ENCODE peak calls at places on chromosomes 16 and 17, in six cellular contexts. R is BE2C; F is esophagus squamous epithelium; I is CD8-positive, alpha-beta T cell; P is sigmoid colon; T is body of pancreas. S is an unnamed sample. For H3K4me1, the result is how much of the 10 kb centered on the place peaks cover.

GRCh38 chr17:21235921-21236320 is 17.3 kb downstream of the NATD1 start:
- DNase-seq in R (no peak), F (no peak), I (no peak), P (no peak), T (no peak), S (no peak)

GRCh38 chr16:51057969-51058337 is 93.1 kb downstream of the SALL1 start:
- DNase-seq in R (no peak), F (no peak), I (no peak), P (no peak), T (no peak), S (no peak)

GRCh38 chr16:85400305-85401205 is 212.6 kb upstream of the GSE1 start:
- DNase-seq in R (no peak), F (no peak), I (no peak), P (peak), T (no peak), S (no peak)

GRCh38 chr17:75155191-75155601 is 884 bp upstream of the JPT1 start:
- DNase-seq in R (no peak), F (no peak), I (no peak), P (no peak), T (no peak), S (no peak)

GRCh38 chr17:45293413-45294211 is 23.2 kb downstream of the MAP3K14 start:
- DNase-seq in R (peak), F (no peak), I (no peak), P (peak), T (peak), S (peak)

GRCh38 chr17:56431736-56432135 is 161.8 kb upstream of the NOG start:
- DNase-seq in R (no peak), F (no peak), I (no peak), P (no peak), T (no peak), S (no peak)

GRCh38 chr17:80195671-80196529 is 24.2 kb downstream of the SGSH start:
- DNase-seq in R (no peak), F (no peak), I (peak), P (no peak), T (no peak), S (no peak)

GRCh38 chr16:53989597-53989996 is 285.6 kb downstream of the FTO start:
- DNase-seq in R (no peak), F (no peak), I (no peak), P (no peak), T (no peak), S (no peak)

GRCh38 chr16:27717726-27718125 is 167.8 kb downstream of the KATNIP start:
- DNase-seq in R (no peak), F (no peak), I (no peak), P (peak), T (no peak), S (no peak)

GRCh38 chr17:3471599-3471998 is at the start of gene SPATA22:
- DNase-seq in R (no peak), F (no peak), I (no peak), P (no peak), T (no peak), S (no peak)

GRCh38 chr16:82935781-82936180 is 309.0 kb downstream of the CDH13 start:
- DNase-seq in R (no peak), F (no peak), I (no peak), P (no peak), T (no peak), S (no peak)

GRCh38 chr16:69406780-69407331 is 17.6 kb upstream of the CYB5B start:
- DNase-seq in R (peak), F (no peak), I (no peak), P (no peak), T (no peak), S (no peak)

GRCh38 chr16:27463741-27464662 is 62.0 kb downstream of the IL21R start:
- DNase-seq in R (no peak), F (no peak), I (peak), P (no peak), T (no peak), S (no peak)

GRCh38 chr17:68349157-68349556 is 57.9 kb downstream of the ARSG start:
- DNase-seq in R (no peak), F (no peak), I (no peak), P (no peak), T (no peak), S (no peak)

GRCh38 chr17:12664252-12664651 is 1.4 kb upstream of the MYOCD start:
- DNase-seq in R (no peak), F (no peak), I (no peak), P (no peak), T (no peak), S (no peak)

GRCh38 chr17:49570540-49571242 is 5.0 kb upstream of the NXPH3 start:
- DNase-seq in R (no peak), F (no peak), I (no peak), P (no peak), T (no peak), S (no peak)

GRCh38 chr17:69492410-69493071 is 78.0 kb downstream of the MAP2K6 start:
- DNase-seq in R (no peak), F (no peak), I (no peak), P (no peak), T (no peak), S (no peak)

GRCh38 chr16:24851700-24852099 is 5.9 kb downstream of the SLC5A11 start:
- DNase-seq in R (no peak), F (no peak), I (no peak), P (no peak), T (no peak), S (no peak)

GRCh38 chr16:86768231-86768791 is 190.0 kb downstream of the FOXL1 start:
- DNase-seq in R (no peak), F (no peak), I (no peak), P (no peak), T (no peak), S (no peak)

GRCh38 chr16:56734429-56734828 is 4.5 kb downstream of the NUP93 start:
- DNase-seq in R (no peak), F (no peak), I (no peak), P (no peak), T (no peak), S (no peak)

GRCh38 chr17:31573861-31574260 is 182.4 kb downstream of the RAB11FIP4 start:
- DNase-seq in R (no peak), F (no peak), I (no peak), P (no peak), T (peak), S (no peak)
- H3K4me1 ChIP-seq in R (under half), F (under half), I (under half), P (under half), T (half or more), S (under half)

DNA sequence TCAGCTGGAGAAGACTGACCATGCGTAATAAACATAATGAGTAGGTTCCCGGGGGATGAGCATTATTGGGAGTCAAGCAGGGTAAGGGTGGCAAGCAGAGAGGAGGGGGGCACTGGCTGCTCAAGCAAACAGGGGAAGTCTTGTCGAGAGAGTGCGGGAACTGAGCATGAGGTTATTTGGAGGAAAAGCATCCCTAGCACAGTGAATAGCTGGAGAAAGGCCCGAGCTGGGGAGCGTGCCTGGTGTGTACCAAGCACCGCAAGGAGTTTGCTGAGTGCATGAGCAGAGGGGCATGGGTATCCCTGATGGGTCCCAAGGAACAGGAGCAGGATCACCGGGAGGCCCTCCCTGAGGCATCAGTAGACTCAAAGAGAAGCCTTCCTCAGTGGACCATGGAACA is 17.2 kb downstream of the CYTH1 start:
- DNase-seq in R (no peak), F (no peak), I (no peak), P (no peak), T (no peak), S (no peak)
- H3K4me1 ChIP-seq in R (under half), F (under half), I (half or more), P (under half), T (under half), S (under half)

GRCh38 chr16:68378436-68379415 is 67.9 kb downstream of the PRMT7 start:
- DNase-seq in R (peak), F (no peak), I (no peak), P (no peak), T (no peak), S (no peak)

GRCh38 chr16:68381363-68381724 is 67.0 kb downstream of the SMPD3 start:
- DNase-seq in R (no peak), F (no peak), I (no peak), P (no peak), T (no peak), S (no peak)

GRCh38 chr16:68379472-68380347 is 68.6 kb downstream of the SMPD3 start:
- DNase-seq in R (no peak), F (no peak), I (no peak), P (no peak), T (no peak), S (no peak)

GRCh38 chr16:68380676-68381362 is 67.5 kb downstream of the SMPD3 start:
- DNase-seq in R (no peak), F (no peak), I (no peak), P (no peak), T (no peak), S (no peak)

DNA sequence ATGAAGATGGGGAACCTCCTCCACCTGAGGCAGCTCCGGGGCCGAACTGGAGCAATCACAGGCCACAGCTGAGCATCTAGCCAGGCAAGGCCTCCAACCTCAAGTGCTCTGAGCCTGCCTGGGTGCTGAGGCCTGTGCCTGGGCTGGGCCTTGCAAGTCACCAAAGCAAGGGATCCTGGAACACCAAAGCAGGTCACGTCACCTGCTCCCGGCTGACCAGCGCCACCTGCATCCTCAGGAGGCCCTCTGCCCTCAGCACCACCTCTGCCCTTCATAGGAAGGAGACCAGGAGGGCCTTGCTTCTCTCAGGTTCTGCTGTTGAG is 68.0 kb downstream of the SMPD3 start:
- DNase-seq in R (no peak), F (no peak), I (no peak), P (no peak), T (no peak), S (no peak)
- H3K4me1 ChIP-seq in R (under half), F (under half), I (under half), P (under half), T (under half), S (under half)

DNA sequence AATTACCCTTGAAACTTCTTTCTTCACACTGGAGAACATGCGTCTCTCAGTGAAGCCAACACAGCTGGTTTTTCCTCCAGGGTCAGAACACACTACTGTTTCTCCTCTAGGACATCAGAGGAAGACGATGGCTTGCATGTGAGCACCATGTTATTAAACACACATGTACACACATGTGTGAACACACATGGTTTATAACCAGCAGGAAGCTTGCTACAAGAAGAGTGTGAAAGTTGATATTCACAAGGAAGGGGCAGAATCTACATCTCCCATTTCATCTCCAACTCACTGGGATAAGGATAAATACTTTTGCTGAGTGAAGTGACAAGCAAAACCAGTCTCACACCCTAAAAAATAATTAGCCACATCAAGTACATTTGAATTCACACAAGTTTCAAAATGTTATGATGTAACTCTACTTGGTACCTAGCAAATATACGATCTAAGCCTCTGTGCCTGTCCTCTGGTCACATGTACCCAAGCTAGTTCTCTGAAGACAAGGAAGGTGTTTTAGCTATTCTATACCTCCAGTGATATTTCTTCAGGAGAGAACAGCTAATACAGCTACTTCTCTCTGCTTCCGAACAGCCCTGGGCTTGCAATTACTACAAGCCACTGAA is 127.7 kb downstream of the PARN start:
- DNase-seq in R (no peak), F (no peak), I (no peak), P (no peak), T (no peak), S (no peak)
- H3K4me1 ChIP-seq in R (under half), F (under half), I (under half), P (under half), T (under half), S (under half)

GRCh38 chr17:82783498-82783897 is 31.6 kb downstream of the TBCD start:
- DNase-seq in R (no peak), F (no peak), I (no peak), P (no peak), T (no peak), S (no peak)
- H3K4me1 ChIP-seq in R (under half), F (under half), I (under half), P (under half), T (under half), S (under half)

DNA sequence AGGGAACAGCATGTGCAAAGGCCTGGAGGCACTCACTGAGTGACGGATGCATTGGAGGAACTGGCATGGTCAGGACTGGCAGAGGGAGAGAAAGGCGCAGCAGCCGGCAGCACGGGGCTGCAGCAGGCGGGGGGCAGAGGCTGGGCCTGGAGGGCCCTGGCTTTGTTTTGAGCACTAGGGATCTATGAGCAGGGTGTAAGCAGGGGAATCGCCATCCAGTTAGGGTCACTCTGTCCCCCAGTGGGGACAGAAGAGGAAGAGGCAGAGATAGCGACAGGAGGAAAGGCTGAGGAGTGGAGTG is 14.2 kb downstream of the HSD11B2 start:
- DNase-seq in R (no peak), F (no peak), I (no peak), P (no peak), T (no peak), S (no peak)
- H3K4me1 ChIP-seq in R (under half), F (under half), I (under half), P (under half), T (half or more), S (half or more)

DNA sequence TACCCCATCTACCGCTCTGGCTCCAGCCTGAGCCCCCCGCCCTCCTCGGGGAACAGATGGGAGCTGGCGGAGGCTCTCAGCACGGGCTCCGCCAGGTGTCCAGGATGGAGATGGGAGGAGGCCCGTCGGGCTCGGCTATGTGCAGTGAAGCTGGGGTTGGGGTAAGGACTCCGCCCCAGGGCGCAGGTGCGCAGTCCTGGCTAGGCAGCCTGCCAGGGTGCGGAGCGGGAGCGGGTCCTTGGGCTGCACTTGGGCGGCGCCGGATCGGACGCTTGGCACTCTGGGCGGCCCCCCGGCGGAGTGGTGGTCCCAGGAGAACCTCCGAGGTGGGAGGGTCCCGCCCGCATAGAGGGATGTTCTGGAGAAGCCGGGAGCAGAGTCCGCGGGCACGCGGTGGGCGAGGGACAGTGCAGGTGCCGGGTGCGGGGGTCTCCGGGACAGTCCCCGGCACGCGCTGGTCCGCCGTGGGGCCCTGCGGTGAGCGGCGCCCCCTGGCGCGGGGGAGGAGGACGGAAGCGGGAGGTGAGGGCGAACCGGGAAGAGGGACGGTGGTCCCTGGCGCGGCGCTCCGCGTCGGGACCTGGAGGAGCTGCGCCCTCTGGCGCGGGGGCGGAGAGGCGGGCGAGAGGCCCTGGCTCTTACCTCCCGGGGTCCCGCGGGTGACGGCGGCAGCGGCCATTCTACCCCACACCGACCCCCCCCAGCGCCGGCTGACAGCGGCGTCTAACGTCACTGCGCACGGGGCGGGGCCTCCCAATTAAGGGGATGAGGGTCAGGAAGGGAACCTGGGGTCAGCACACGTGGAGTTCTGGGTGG is at the start of gene CAMTA2:
- DNase-seq in R (peak), F (no peak), I (peak), P (peak), T (peak), S (peak)
- H3K4me1 ChIP-seq in R (under half), F (under half), I (under half), P (under half), T (under half), S (under half)

DNA sequence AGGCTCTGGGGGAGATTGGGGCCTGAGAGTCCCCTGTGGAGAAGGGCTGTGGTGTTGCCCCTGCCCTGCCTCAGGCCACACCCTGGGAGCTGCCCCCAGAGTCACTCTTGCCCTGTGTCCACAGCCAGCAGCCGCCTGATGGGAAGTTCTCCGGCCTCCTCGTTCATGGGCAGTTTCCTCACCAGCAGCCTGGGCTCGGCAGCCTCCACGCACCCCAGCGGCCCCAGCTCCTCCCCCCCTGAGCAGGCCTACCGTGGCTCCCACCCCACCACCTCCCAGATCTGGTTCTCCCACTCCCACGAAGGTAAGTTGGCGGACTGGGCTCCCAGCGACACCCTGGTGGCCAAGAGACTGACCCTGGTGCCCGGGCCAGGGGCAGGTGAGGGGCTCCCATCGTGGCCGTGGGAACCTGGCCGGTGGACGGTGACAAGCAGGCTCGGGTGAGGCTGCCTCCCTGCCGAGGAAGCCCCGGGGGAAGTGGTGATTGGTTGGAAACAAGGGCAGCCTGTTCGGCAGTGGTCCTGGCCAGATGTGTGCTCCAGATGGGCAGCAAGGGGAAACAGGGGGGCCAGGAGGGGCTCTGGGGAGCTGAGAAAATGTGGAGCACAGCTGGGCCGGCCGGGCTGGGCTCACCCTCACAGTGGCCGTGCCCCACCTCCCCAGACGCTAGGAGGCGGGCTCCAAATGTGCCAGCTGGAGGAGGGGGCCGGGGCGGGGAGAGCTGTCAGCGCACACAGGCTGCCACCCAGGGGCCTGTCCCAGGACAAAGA is 31.6 kb downstream of the BAHCC1 start:
- DNase-seq in R (no peak), F (no peak), I (no peak), P (no peak), T (no peak), S (no peak)
- H3K4me1 ChIP-seq in R (under half), F (half or more), I (under half), P (under half), T (half or more), S (under half)

GRCh38 chr16:7113949-7114348 is 218.7 kb upstream of the RBFOX1 start:
- DNase-seq in R (no peak), F (no peak), I (no peak), P (no peak), T (no peak), S (no peak)
- H3K4me1 ChIP-seq in R (under half), F (under half), I (under half), P (under half), T (under half), S (under half)

S was measured in adrenal gland.